ENCODE peak calls at places on chromosomes 13 and 19, in nine cellular contexts. Z is hepatic stellate cell; O is left colon; J is activated CD4-positive, CD25-positive, alpha-beta regulatory T cell treated with anti-CD3 and anti-CD28 coated beads, Interleukin-2, amount 50 U/mL, for 72 hours; N is PC-3; Q is epithelial cell of esophagus; E is hypothalamus; V is stomach; F is stimulated activated CD4-positive, alpha-beta T cell treated with anti-CD3 and anti-CD28 coated beads, Interleukin-4, amount 100 ng/mL, for 24 hours. I is an unnamed sample.
A peak's percentile ranks its signal among the peaks of the same experiment; 100 is the strongest.

GRCh38 chr13:76921516-76921915 is 26.8 kb upstream of the ACOD1 start:
- DNase-seq in Z (no peak), O (no peak), E (no peak), Q (no peak), V (no peak), N (peak; percentile 73), F (no peak), J (no peak), I (no peak)

GRCh38 chr13:99986751-99987150 is 5.2 kb downstream of the ZIC2 start:
- DNase-seq in Q (no peak), V (no peak), N (no peak), O (no peak), J (no peak), E (no peak), Z (no peak), F (no peak), I (no peak)

GRCh38 chr19:34254552-34255432 is at the start of gene GARRE1:
- DNase-seq in E (no peak), Z (peak; percentile 81), F (peak; percentile 85), V (peak; percentile 91), Q (peak; percentile 23), J (peak; percentile 55), O (no peak), N (no peak), I (peak; percentile 46)

GRCh38 chr19:3459322-3459881 is 20.9 kb downstream of the SMIM24 start:
- DNase-seq in V (peak; percentile 62), N (no peak), O (peak; percentile 72), E (peak; percentile 40), F (no peak), Z (peak; percentile 96), Q (no peak), J (no peak), I (peak; percentile 63)

GRCh38 chr19:42594617-42595489 is at the start of gene CEACAM8:
- DNase-seq in V (no peak), Z (no peak), Q (no peak), O (no peak), N (no peak), J (no peak), F (no peak), E (no peak), I (no peak)

GRCh38 chr19:5097331-5097930 is 128.5 kb downstream of the KDM4B start:
- DNase-seq in V (no peak), O (no peak), N (no peak), F (no peak), Z (no peak), Q (no peak), J (no peak), E (no peak), I (no peak)

GRCh38 chr19:42277821-42278809 is 9.1 kb downstream of the CIC start:
- DNase-seq in J (no peak), N (no peak), Z (no peak), E (no peak), Q (peak; percentile 80), F (no peak), O (peak; percentile 62), V (no peak), I (no peak)

GRCh38 chr19:34793562-34793961 is 20.5 kb upstream of the ZNF599 start:
- DNase-seq in J (no peak), V (no peak), F (no peak), Q (no peak), Z (no peak), N (no peak), O (no peak), E (no peak), I (no peak)

GRCh38 chr13:40445557-40445990 is 220.9 kb downstream of the FOXO1 start:
- DNase-seq in N (peak; percentile 74), Q (peak; percentile 99), F (peak; percentile 12), Z (no peak), O (peak; percentile 53), E (no peak), V (peak; percentile 34), J (no peak), I (peak; percentile 60)

GRCh38 chr13:113353254-113353653 is 10.7 kb downstream of the GRTP1 start:
- DNase-seq in E (no peak), V (no peak), O (no peak), N (no peak), J (no peak), F (no peak), Q (no peak), Z (no peak), I (no peak)

GRCh38 chr19:3618144-3618810 is 8.3 kb downstream of the CACTIN start:
- DNase-seq in F (peak; percentile 50), V (peak; percentile 73), J (peak; percentile 73), Z (peak; percentile 95), O (peak; percentile 58), E (no peak), N (peak; percentile 29), Q (peak; percentile 34), I (peak; percentile 70)

GRCh38 chr19:7382694-7383093 is 34.0 kb downstream of the ARHGEF18 start:
- DNase-seq in Q (no peak), V (no peak), F (no peak), E (no peak), O (no peak), Z (no peak), J (no peak), N (no peak), I (no peak)

GRCh38 chr13:87677334-87678234 is 6.4 kb downstream of the SLITRK5 start:
- DNase-seq in E (no peak), F (no peak), V (no peak), O (no peak), J (no peak), N (peak; percentile 14), Z (no peak), Q (no peak), I (peak; percentile 14)

GRCh38 chr19:14248578-14249011 is 42.6 kb upstream of the ADGRL1 start:
- DNase-seq in F (peak; percentile 47), O (peak; percentile 42), V (no peak), Q (no peak), Z (no peak), N (peak; percentile 43), J (peak; percentile 53), E (peak; percentile 24), I (peak; percentile 35)

GRCh38 chr13:93182406-93182805 is 44.2 kb upstream of the GPC6 start:
- DNase-seq in V (no peak), J (no peak), F (no peak), E (no peak), Q (no peak), N (no peak), Z (no peak), O (no peak), I (no peak)

GRCh38 chr19:27774337-27774736 is 1438.6 kb downstream of the UQCRFS1 start:
- DNase-seq in F (no peak), O (no peak), V (no peak), Z (no peak), J (no peak), E (no peak), N (peak; percentile 9), Q (no peak), I (no peak)

I was measured in transverse colon.